ENCODE peak calls at places on chromosomes 3 and 15, in four cellular contexts. One of them, this sample, is unnamed.

GRCh38 chr3:50675179-50676030 is 678 bp downstream of the DOCK3 start:
- DNase-seq in K562: peak
- DNase-seq in A549: no peak
- DNase-seq in HepG2: no peak
- DNase-seq in this sample: peak

GRCh38 chr3:167653155-167653554 is 587 bp downstream of the WDR49 start:
- DNase-seq in K562: no peak
- DNase-seq in A549: no peak
- DNase-seq in HepG2: no peak
- DNase-seq in this sample: no peak

GRCh38 chr15:80059786-80060489 is 462 bp downstream of the ZFAND6 start:
- DNase-seq in K562: peak
- DNase-seq in A549: peak
- DNase-seq in HepG2: peak
- DNase-seq in this sample: no peak

GRCh38 chr15:67253517-67254237 is 784 bp downstream of the AAGAB start:
- DNase-seq in K562: no peak
- DNase-seq in A549: no peak
- DNase-seq in HepG2: no peak
- DNase-seq in this sample: no peak

GRCh38 chr3:67312205-67312604 is 314.1 kb downstream of the KBTBD8 start:
- DNase-seq in K562: no peak
- DNase-seq in A549: no peak
- DNase-seq in HepG2: no peak
- DNase-seq in this sample: no peak

GRCh38 chr3:159629329-159630084 is 359.1 kb upstream of the IL12A start:
- DNase-seq in K562: no peak
- DNase-seq in A549: no peak
- DNase-seq in HepG2: no peak
- DNase-seq in this sample: no peak

GRCh38 chr3:182735672-182736071 is 57.6 kb upstream of the ATP11B start:
- DNase-seq in K562: no peak
- DNase-seq in A549: no peak
- DNase-seq in HepG2: no peak
- DNase-seq in this sample: no peak

GRCh38 chr3:110932515-110933095 is 139.0 kb upstream of the NECTIN3 start:
- DNase-seq in K562: no peak
- DNase-seq in A549: peak
- DNase-seq in HepG2: no peak
- DNase-seq in this sample: no peak

GRCh38 chr15:90820481-90820880 is 47.9 kb upstream of the FURIN start:
- DNase-seq in K562: no peak
- DNase-seq in A549: no peak
- DNase-seq in HepG2: no peak
- DNase-seq in this sample: no peak

GRCh38 chr15:31217566-31218270 is 108.9 kb upstream of the KLF13 start:
- DNase-seq in K562: no peak
- DNase-seq in A549: no peak
- DNase-seq in HepG2: no peak
- DNase-seq in this sample: no peak

GRCh38 chr3:99659965-99660364 is 21.6 kb downstream of the COL8A1 start:
- DNase-seq in K562: no peak
- DNase-seq in A549: no peak
- DNase-seq in HepG2: no peak
- DNase-seq in this sample: no peak

GRCh38 chr3:71102111-71103039 is 481.2 kb downstream of the FOXP1 start:
- DNase-seq in K562: no peak
- DNase-seq in A549: peak
- DNase-seq in HepG2: no peak
- DNase-seq in this sample: no peak

GRCh38 chr15:92832992-92833438 is 67.1 kb upstream of the CHD2 start:
- DNase-seq in K562: no peak
- DNase-seq in A549: no peak
- DNase-seq in HepG2: no peak
- DNase-seq in this sample: no peak

GRCh38 chr3:194313642-194314430 is 37.3 kb downstream of the CPN2 start:
- DNase-seq in K562: no peak
- DNase-seq in A549: no peak
- DNase-seq in HepG2: no peak
- DNase-seq in this sample: no peak

GRCh38 chr3:23389686-23390085 is 186.6 kb downstream of the UBE2E2 start:
- DNase-seq in K562: no peak
- DNase-seq in A549: no peak
- DNase-seq in HepG2: no peak
- DNase-seq in this sample: no peak

GRCh38 chr15:35624881-35625280 is 78.9 kb upstream of the DPH6 start:
- DNase-seq in K562: no peak
- DNase-seq in A549: no peak
- DNase-seq in HepG2: no peak
- DNase-seq in this sample: no peak

GRCh38 chr3:48142316-48142870 is 45.8 kb downstream of the CDC25A start:
- DNase-seq in K562: no peak
- DNase-seq in A549: no peak
- DNase-seq in HepG2: no peak
- DNase-seq in this sample: no peak

GRCh38 chr3:129481783-129482332 is 41.8 kb downstream of the IFT122 start:
- DNase-seq in K562: peak
- DNase-seq in A549: no peak
- DNase-seq in HepG2: no peak
- DNase-seq in this sample: no peak

GRCh38 chr3:34683851-34684250 is 885.4 kb downstream of the PDCD6IP start:
- DNase-seq in K562: no peak
- DNase-seq in A549: peak
- DNase-seq in HepG2: peak
- DNase-seq in this sample: peak

GRCh38 chr3:34676431-34676830 is 878.0 kb downstream of the PDCD6IP start:
- DNase-seq in K562: no peak
- DNase-seq in A549: no peak
- DNase-seq in HepG2: no peak
- DNase-seq in this sample: no peak

GRCh38 chr3:34675383-34676120 is 877.1 kb downstream of the PDCD6IP start:
- DNase-seq in K562: no peak
- DNase-seq in A549: no peak
- DNase-seq in HepG2: no peak
- DNase-seq in this sample: no peak

DNA sequence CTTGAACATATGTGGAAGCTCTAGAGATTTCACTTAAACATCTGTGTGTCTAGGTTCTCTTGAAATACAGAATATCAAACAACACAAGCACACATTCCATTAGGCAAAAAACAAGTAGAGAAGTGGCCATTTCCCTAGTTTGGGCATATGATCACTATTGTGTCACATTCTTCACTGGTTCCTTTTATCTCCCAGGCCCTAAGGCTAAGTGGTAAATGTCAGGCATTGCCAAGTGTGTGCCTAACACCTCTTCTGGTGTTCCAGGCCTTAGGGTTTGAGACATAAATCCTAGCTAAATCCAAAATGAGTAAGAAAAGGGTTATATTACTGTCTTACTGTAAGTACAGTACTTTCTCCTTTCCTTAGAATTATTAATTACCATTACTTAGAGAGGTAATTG is 880.1 kb downstream of the PDCD6IP start:
- DNase-seq in K562: no peak
- DNase-seq in A549: no peak
- DNase-seq in HepG2: no peak
- DNase-seq in this sample: no peak
- TF ChIP-seq HDAC2 in K562: no peak
- TF ChIP-seq HDAC2 in A549: no peak
- TF ChIP-seq HDAC2 in HepG2: no peak
- TF ChIP-seq HDAC2 in this sample: no peak

DNA sequence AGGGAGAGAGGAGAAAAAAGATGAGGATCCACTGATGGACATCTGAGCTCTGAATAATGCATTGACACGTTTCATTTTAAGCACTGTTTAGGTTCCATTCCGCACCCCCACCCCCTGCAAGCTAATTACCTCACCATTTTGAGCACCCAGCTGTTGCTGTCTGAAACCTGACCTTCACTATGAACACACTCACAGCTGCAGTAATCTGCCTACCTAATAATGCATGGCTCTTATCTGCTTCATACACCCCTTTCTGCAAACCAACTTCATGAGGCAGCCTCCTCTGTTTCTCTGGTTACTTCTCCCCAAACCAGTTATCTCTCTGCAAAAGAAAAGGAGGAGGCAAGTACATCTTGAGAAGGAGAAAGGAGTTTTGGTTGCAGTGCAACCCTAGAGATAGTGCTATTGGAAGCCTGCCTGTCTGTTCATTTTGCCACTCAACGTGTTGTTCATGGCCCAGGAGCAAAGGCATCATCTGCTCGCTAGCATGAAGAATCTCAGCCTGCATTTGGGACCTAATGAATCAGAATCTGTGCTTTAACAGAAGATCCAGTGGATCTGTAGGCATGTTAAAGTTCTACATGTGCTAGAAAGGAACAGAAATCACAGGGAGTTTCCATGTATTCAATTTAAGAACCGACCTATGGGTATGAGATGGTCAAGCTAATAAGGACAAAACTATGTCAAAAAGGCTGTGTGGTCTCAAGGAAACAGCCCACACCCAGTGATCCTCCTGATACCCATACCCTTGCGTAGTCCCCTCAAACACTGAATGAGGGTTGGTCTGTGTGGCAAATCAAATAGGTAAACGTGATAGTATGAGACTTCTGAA is 87.2 kb downstream of the MB21D2 start:
- DNase-seq in K562: no peak
- DNase-seq in A549: no peak
- DNase-seq in HepG2: no peak
- DNase-seq in this sample: no peak
- TF ChIP-seq RFX5 in K562: no peak
- TF ChIP-seq RFX5 in A549: no peak
- TF ChIP-seq RFX5 in HepG2: no peak
- TF ChIP-seq RFX5 in this sample: no peak

GRCh38 chr3:134545818-134546217 is 60.0 kb downstream of the CEP63 start:
- DNase-seq in K562: no peak
- DNase-seq in A549: no peak
- DNase-seq in HepG2: no peak
- DNase-seq in this sample: no peak

GRCh38 chr3:134544306-134544705 is 58.4 kb downstream of the CEP63 start:
- DNase-seq in K562: no peak
- DNase-seq in A549: no peak
- DNase-seq in HepG2: no peak
- DNase-seq in this sample: no peak

GRCh38 chr3:134542287-134542686 is 56.4 kb downstream of the CEP63 start:
- DNase-seq in K562: no peak
- DNase-seq in A549: no peak
- DNase-seq in HepG2: no peak
- DNase-seq in this sample: no peak

DNA sequence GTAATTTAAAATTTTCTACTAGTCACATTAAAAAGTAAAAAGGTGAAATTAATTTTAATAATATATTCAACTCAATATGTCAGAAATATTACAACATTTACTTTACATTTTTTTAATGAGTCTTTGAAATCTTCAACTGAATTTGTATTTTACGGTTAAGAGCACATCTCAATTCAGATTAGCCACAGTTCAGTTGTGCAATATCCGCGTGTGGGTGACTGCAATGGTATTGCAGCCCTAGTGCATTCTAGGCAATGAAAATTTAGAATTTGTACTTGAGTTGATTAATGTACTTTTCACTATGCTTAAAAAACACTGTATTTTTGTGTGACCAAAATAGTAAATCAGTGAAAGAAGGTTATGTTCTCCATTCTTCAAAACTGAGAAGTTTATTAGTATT is 57.3 kb downstream of the CEP63 start:
- DNase-seq in K562: no peak
- DNase-seq in A549: no peak
- DNase-seq in HepG2: no peak
- DNase-seq in this sample: no peak
- TF ChIP-seq PHF8 in K562: no peak
- TF ChIP-seq PHF8 in A549: no peak
- TF ChIP-seq PHF8 in HepG2: no peak
- TF ChIP-seq PHF8 in this sample: no peak

DNA sequence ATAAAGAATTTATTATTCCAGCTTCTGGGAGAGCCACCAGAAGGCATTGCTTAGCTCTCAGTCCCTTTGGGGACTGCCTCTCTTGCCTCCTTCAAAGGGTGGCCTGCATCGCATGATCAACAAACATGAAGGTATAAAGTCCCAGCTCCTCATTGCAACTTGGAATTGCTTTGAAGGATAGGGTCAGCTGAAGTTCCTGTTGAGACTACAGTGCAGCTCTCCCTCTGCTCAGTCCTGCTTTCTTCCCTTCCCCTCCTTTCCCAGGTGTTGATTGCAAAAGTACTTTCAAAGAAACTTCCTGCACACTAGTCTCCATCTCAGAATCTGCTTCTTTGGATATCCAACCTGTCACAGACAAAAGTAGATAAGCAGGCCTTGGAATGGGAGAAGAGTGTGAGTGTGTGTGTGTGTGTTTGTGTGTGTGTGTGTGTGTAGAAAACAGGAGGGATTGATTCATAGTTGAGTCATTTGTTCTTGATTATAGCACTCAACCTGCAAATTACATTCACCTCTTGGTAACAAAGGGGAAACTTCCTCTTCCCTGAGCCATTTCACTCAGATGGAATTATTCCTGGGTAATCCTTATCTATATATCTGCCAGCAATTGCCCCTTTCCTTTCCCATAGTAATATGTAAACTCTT is 13.7 kb downstream of the CCR8 start:
- DNase-seq in K562: no peak
- DNase-seq in A549: no peak
- DNase-seq in HepG2: no peak
- DNase-seq in this sample: no peak
- TF ChIP-seq HDAC2 in K562: no peak
- TF ChIP-seq HDAC2 in A549: no peak
- TF ChIP-seq HDAC2 in HepG2: no peak
- TF ChIP-seq HDAC2 in this sample: no peak

This sample was measured in H1.